ENCODE peak calls at places on chromosomes 3 and 15, in nine cellular contexts. L, X, H, F, D, A, J, Y and V are unnamed samples.

GRCh38 chr15:50506121-50506520 is 40.3 kb downstream of the USP50 start:
- DNase-seq in L (no peak), X (no peak), H (peak), F (no peak), D (peak), A (no peak), J (no peak), Y (peak), V (no peak)

GRCh38 chr15:34651962-34652725 is 68.7 kb upstream of the GOLGA8B start:
- DNase-seq in L (no peak), X (no peak), H (no peak), F (no peak), D (no peak), A (no peak), J (no peak), Y (no peak), V (no peak)

GRCh38 chr3:150830094-150830681 is 67.2 kb upstream of the SIAH2 start:
- DNase-seq in L (no peak), X (no peak), H (peak), F (no peak), D (no peak), A (no peak), J (no peak), Y (no peak), V (no peak)

GRCh38 chr3:168025076-168025475 is 70.6 kb downstream of the GOLIM4 start:
- DNase-seq in L (peak), X (no peak), H (no peak), F (no peak), D (peak), A (no peak), J (no peak), Y (peak), V (no peak)

GRCh38 chr3:83946554-83946953 is 1012.2 kb upstream of the CADM2 start:
- DNase-seq in L (no peak), X (peak), H (no peak), F (no peak), D (no peak), A (no peak), J (no peak), Y (peak), V (no peak)

GRCh38 chr15:27587810-27588209 is 511.3 kb downstream of the OCA2 start:
- DNase-seq in L (no peak), X (no peak), H (peak), F (no peak), D (no peak), A (no peak), J (no peak), Y (no peak), V (no peak)

GRCh38 chr3:72078661-72079368 is 293.9 kb upstream of the PROK2 start:
- DNase-seq in L (no peak), X (no peak), H (no peak), F (no peak), D (no peak), A (no peak), J (no peak), Y (no peak), V (no peak)

GRCh38 chr15:64732156-64732860 is 43.1 kb downstream of the RBPMS2 start:
- DNase-seq in L (no peak), X (no peak), H (no peak), F (no peak), D (no peak), A (no peak), J (no peak), Y (no peak), V (no peak)

GRCh38 chr3:123098411-123099330 is 31.8 kb downstream of the PDIA5 start:
- DNase-seq in L (peak), X (no peak), H (no peak), F (no peak), D (no peak), A (no peak), J (no peak), Y (peak), V (no peak)

GRCh38 chr3:46293991-46294833 is 52.0 kb downstream of the CCR3 start:
- DNase-seq in L (no peak), X (no peak), H (no peak), F (no peak), D (no peak), A (no peak), J (peak), Y (no peak), V (no peak)

GRCh38 chr3:49173792-49174170 is 2.4 kb downstream of the KLHDC8B start:
- DNase-seq in L (peak), X (no peak), H (no peak), F (no peak), D (no peak), A (no peak), J (no peak), Y (peak), V (no peak)

GRCh38 chr3:115518100-115518852 is 105.0 kb upstream of the GAP43 start:
- DNase-seq in L (peak), X (peak), H (peak), F (no peak), D (peak), A (no peak), J (no peak), Y (peak), V (peak)

GRCh38 chr3:108012304-108012703 is 78.5 kb downstream of the CD47 start:
- DNase-seq in L (no peak), X (no peak), H (no peak), F (no peak), D (no peak), A (no peak), J (no peak), Y (no peak), V (no peak)

GRCh38 chr3:163655021-163655420 is 1423.3 kb downstream of the SI start:
- DNase-seq in L (no peak), X (no peak), H (no peak), F (no peak), D (no peak), A (no peak), J (no peak), Y (no peak), V (no peak)

GRCh38 chr3:148750296-148750695 is 52.6 kb downstream of the AGTR1 start:
- DNase-seq in L (no peak), X (no peak), H (no peak), F (no peak), D (no peak), A (no peak), J (no peak), Y (no peak), V (no peak)

GRCh38 chr3:73084170-73084569 is 22.7 kb downstream of the EBLN2 start:
- DNase-seq in L (no peak), X (no peak), H (no peak), F (no peak), D (no peak), A (no peak), J (no peak), Y (no peak), V (no peak)

GRCh38 chr3:191372122-191372521 is 41.8 kb upstream of the UTS2B start:
- DNase-seq in L (no peak), X (no peak), H (no peak), F (no peak), D (no peak), A (no peak), J (no peak), Y (peak), V (no peak)

GRCh38 chr3:25781758-25782594 is 1.3 kb downstream of the NGLY1 start:
- DNase-seq in L (no peak), X (no peak), H (no peak), F (no peak), D (no peak), A (no peak), J (no peak), Y (no peak), V (no peak)

GRCh38 chr3:178807694-178808093 is 263.9 kb downstream of the ZMAT3 start:
- DNase-seq in L (no peak), X (no peak), H (no peak), F (no peak), D (no peak), A (no peak), J (no peak), Y (no peak), V (no peak)

GRCh38 chr3:64377942-64378341 is 152.7 kb upstream of the PRICKLE2 start:
- DNase-seq in L (no peak), X (no peak), H (no peak), F (no peak), D (no peak), A (no peak), J (no peak), Y (no peak), V (no peak)

GRCh38 chr3:140863481-140864084 is 78.1 kb upstream of the SLC25A36 start:
- DNase-seq in L (peak), X (peak), H (peak), F (peak), D (peak), A (no peak), J (no peak), Y (peak), V (peak)

GRCh38 chr15:99014803-99015676 is 7.4 kb upstream of the PGPEP1L start:
- DNase-seq in L (peak), X (peak), H (peak), F (peak), D (peak), A (no peak), J (peak), Y (peak), V (no peak)

GRCh38 chr15:63331456-63331855 is 50.2 kb downstream of the CA12 start:
- DNase-seq in L (peak), X (no peak), H (no peak), F (no peak), D (no peak), A (no peak), J (no peak), Y (peak), V (no peak)

GRCh38 chr3:134900482-134900881 is 105.4 kb downstream of the EPHB1 start:
- DNase-seq in L (no peak), X (no peak), H (no peak), F (no peak), D (no peak), A (no peak), J (no peak), Y (no peak), V (no peak)

GRCh38 chr3:99843590-99844260 is 26.1 kb downstream of the CMSS1 start:
- DNase-seq in L (no peak), X (no peak), H (no peak), F (no peak), D (peak), A (no peak), J (no peak), Y (no peak), V (no peak)

GRCh38 chr3:42979044-42979962 is at the start of gene GASK1A:
- DNase-seq in L (no peak), X (no peak), H (peak), F (no peak), D (no peak), A (no peak), J (peak), Y (peak), V (no peak)

GRCh38 chr15:28888900-28889299 is 3.1 kb downstream of the APBA2 start:
- DNase-seq in L (no peak), X (no peak), H (no peak), F (no peak), D (no peak), A (no peak), J (no peak), Y (no peak), V (no peak)

GRCh38 chr3:42750834-42751233 is 22.2 kb downstream of the CCDC13 start:
- DNase-seq in L (no peak), X (no peak), H (no peak), F (no peak), D (no peak), A (no peak), J (no peak), Y (no peak), V (no peak)

GRCh38 chr3:156602424-156602823 is 47.5 kb upstream of the SSR3 start:
- DNase-seq in L (peak), X (no peak), H (no peak), F (no peak), D (no peak), A (no peak), J (no peak), Y (peak), V (no peak)

GRCh38 chr15:91484141-91484540 is 369.4 kb upstream of the SLCO3A1 start:
- DNase-seq in L (no peak), X (no peak), H (no peak), F (no peak), D (no peak), A (no peak), J (no peak), Y (no peak), V (no peak)

GRCh38 chr3:128280466-128281455 is 127.5 kb downstream of the EEFSEC start:
- DNase-seq in L (no peak), X (no peak), H (no peak), F (no peak), D (no peak), A (no peak), J (no peak), Y (no peak), V (no peak)

GRCh38 chr3:10983219-10983916 is 9.2 kb upstream of the SLC6A1 start:
- DNase-seq in L (peak), X (peak), H (peak), F (no peak), D (no peak), A (no peak), J (no peak), Y (peak), V (no peak)